ENCODE peak calls at places on chromosome 10, in six cellular contexts. One of them, this sample, is unnamed.
A peak's percentile ranks its signal among the peaks of the same experiment; 100 is the strongest.

GRCh38 chr10:124000792-124001201 is 92.6 kb downstream of the CHST15 start:
- DNase-seq in naive thymus-derived CD8-positive, alpha-beta T cell: no peak
- DNase-seq in KG1: no peak
- DNase-seq in activated CD8-positive, alpha-beta memory T cell treated with anti-CD3 and anti-CD28 coated beads for 24 hours: no peak
- DNase-seq in mesenteric fat pad: peak; percentile 79
- DNase-seq in tibial artery: no peak
- DNase-seq in this sample: no peak

GRCh38 chr10:86402283-86402931 is 35.8 kb upstream of the GRID1 start:
- DNase-seq in naive thymus-derived CD8-positive, alpha-beta T cell: no peak
- DNase-seq in KG1: no peak
- DNase-seq in activated CD8-positive, alpha-beta memory T cell treated with anti-CD3 and anti-CD28 coated beads for 24 hours: no peak
- DNase-seq in mesenteric fat pad: no peak
- DNase-seq in tibial artery: no peak
- DNase-seq in this sample: no peak

GRCh38 chr10:58734116-58734515 is 221.4 kb downstream of the BICC1 start:
- DNase-seq in naive thymus-derived CD8-positive, alpha-beta T cell: no peak
- DNase-seq in KG1: no peak
- DNase-seq in activated CD8-positive, alpha-beta memory T cell treated with anti-CD3 and anti-CD28 coated beads for 24 hours: no peak
- DNase-seq in mesenteric fat pad: no peak
- DNase-seq in tibial artery: no peak
- DNase-seq in this sample: no peak

GRCh38 chr10:91198781-91199180 is 21.7 kb upstream of the PCGF5 start:
- DNase-seq in naive thymus-derived CD8-positive, alpha-beta T cell: peak; percentile 51
- DNase-seq in KG1: no peak
- DNase-seq in activated CD8-positive, alpha-beta memory T cell treated with anti-CD3 and anti-CD28 coated beads for 24 hours: no peak
- DNase-seq in mesenteric fat pad: no peak
- DNase-seq in tibial artery: no peak
- DNase-seq in this sample: no peak

GRCh38 chr10:44879531-44879899 is 31.6 kb upstream of the TMEM72 start:
- DNase-seq in naive thymus-derived CD8-positive, alpha-beta T cell: no peak
- DNase-seq in KG1: no peak
- DNase-seq in activated CD8-positive, alpha-beta memory T cell treated with anti-CD3 and anti-CD28 coated beads for 24 hours: no peak
- DNase-seq in mesenteric fat pad: no peak
- DNase-seq in tibial artery: no peak
- DNase-seq in this sample: no peak

GRCh38 chr10:4212111-4212635 is 427.2 kb upstream of the KLF6 start:
- DNase-seq in naive thymus-derived CD8-positive, alpha-beta T cell: no peak
- DNase-seq in KG1: no peak
- DNase-seq in activated CD8-positive, alpha-beta memory T cell treated with anti-CD3 and anti-CD28 coated beads for 24 hours: no peak
- DNase-seq in mesenteric fat pad: no peak
- DNase-seq in tibial artery: no peak
- DNase-seq in this sample: no peak

GRCh38 chr10:112952282-112952991 is 2.4 kb downstream of the TCF7L2 start:
- DNase-seq in naive thymus-derived CD8-positive, alpha-beta T cell: peak; percentile 17
- DNase-seq in KG1: no peak
- DNase-seq in activated CD8-positive, alpha-beta memory T cell treated with anti-CD3 and anti-CD28 coated beads for 24 hours: no peak
- DNase-seq in mesenteric fat pad: no peak
- DNase-seq in tibial artery: no peak
- DNase-seq in this sample: no peak

GRCh38 chr10:76082956-76083355 is 651.5 kb downstream of the LRMDA start:
- DNase-seq in naive thymus-derived CD8-positive, alpha-beta T cell: no peak
- DNase-seq in KG1: no peak
- DNase-seq in activated CD8-positive, alpha-beta memory T cell treated with anti-CD3 and anti-CD28 coated beads for 24 hours: no peak
- DNase-seq in mesenteric fat pad: no peak
- DNase-seq in tibial artery: no peak
- DNase-seq in this sample: no peak

GRCh38 chr10:68348265-68348741 is 15.6 kb upstream of the PBLD start:
- DNase-seq in naive thymus-derived CD8-positive, alpha-beta T cell: peak; percentile 59
- DNase-seq in KG1: no peak
- DNase-seq in activated CD8-positive, alpha-beta memory T cell treated with anti-CD3 and anti-CD28 coated beads for 24 hours: peak; percentile 68
- DNase-seq in mesenteric fat pad: no peak
- DNase-seq in tibial artery: no peak
- DNase-seq in this sample: peak; percentile 7

GRCh38 chr10:43392757-43393156 is 16.2 kb downstream of the HNRNPF start:
- DNase-seq in naive thymus-derived CD8-positive, alpha-beta T cell: no peak
- DNase-seq in KG1: no peak
- DNase-seq in activated CD8-positive, alpha-beta memory T cell treated with anti-CD3 and anti-CD28 coated beads for 24 hours: no peak
- DNase-seq in mesenteric fat pad: no peak
- DNase-seq in tibial artery: no peak
- DNase-seq in this sample: no peak

GRCh38 chr10:132460691-132461090 is 63.7 kb downstream of the PWWP2B start:
- DNase-seq in naive thymus-derived CD8-positive, alpha-beta T cell: no peak
- DNase-seq in KG1: no peak
- DNase-seq in activated CD8-positive, alpha-beta memory T cell treated with anti-CD3 and anti-CD28 coated beads for 24 hours: no peak
- DNase-seq in mesenteric fat pad: no peak
- DNase-seq in tibial artery: no peak
- DNase-seq in this sample: no peak

GRCh38 chr10:59273453-59273852 is 88.9 kb downstream of the FAM13C start:
- DNase-seq in naive thymus-derived CD8-positive, alpha-beta T cell: no peak
- DNase-seq in KG1: no peak
- DNase-seq in activated CD8-positive, alpha-beta memory T cell treated with anti-CD3 and anti-CD28 coated beads for 24 hours: no peak
- DNase-seq in mesenteric fat pad: no peak
- DNase-seq in tibial artery: no peak
- DNase-seq in this sample: no peak

GRCh38 chr10:30583778-30584415 is 45.7 kb downstream of the LYZL2 start:
- DNase-seq in naive thymus-derived CD8-positive, alpha-beta T cell: no peak
- DNase-seq in KG1: no peak
- DNase-seq in activated CD8-positive, alpha-beta memory T cell treated with anti-CD3 and anti-CD28 coated beads for 24 hours: no peak
- DNase-seq in mesenteric fat pad: no peak
- DNase-seq in tibial artery: peak; percentile 70
- DNase-seq in this sample: no peak

GRCh38 chr10:24952701-24953349 is 419 bp upstream of the PRTFDC1 start:
- DNase-seq in naive thymus-derived CD8-positive, alpha-beta T cell: peak; percentile 68
- DNase-seq in KG1: no peak
- DNase-seq in activated CD8-positive, alpha-beta memory T cell treated with anti-CD3 and anti-CD28 coated beads for 24 hours: peak; percentile 61
- DNase-seq in mesenteric fat pad: no peak
- DNase-seq in tibial artery: peak; percentile 50
- DNase-seq in this sample: no peak

GRCh38 chr10:2929457-2929856 is 137.9 kb upstream of the PFKP start:
- DNase-seq in naive thymus-derived CD8-positive, alpha-beta T cell: no peak
- DNase-seq in KG1: no peak
- DNase-seq in activated CD8-positive, alpha-beta memory T cell treated with anti-CD3 and anti-CD28 coated beads for 24 hours: no peak
- DNase-seq in mesenteric fat pad: no peak
- DNase-seq in tibial artery: no peak
- DNase-seq in this sample: no peak

GRCh38 chr10:121379025-121379424 is 219.2 kb downstream of the FGFR2 start:
- DNase-seq in naive thymus-derived CD8-positive, alpha-beta T cell: no peak
- DNase-seq in KG1: no peak
- DNase-seq in activated CD8-positive, alpha-beta memory T cell treated with anti-CD3 and anti-CD28 coated beads for 24 hours: no peak
- DNase-seq in mesenteric fat pad: no peak
- DNase-seq in tibial artery: no peak
- DNase-seq in this sample: no peak

GRCh38 chr10:101214446-101215396 is 14.5 kb downstream of the LBX1 start:
- DNase-seq in naive thymus-derived CD8-positive, alpha-beta T cell: peak; percentile 74
- DNase-seq in KG1: peak; percentile 61
- DNase-seq in activated CD8-positive, alpha-beta memory T cell treated with anti-CD3 and anti-CD28 coated beads for 24 hours: peak; percentile 93
- DNase-seq in mesenteric fat pad: no peak
- DNase-seq in tibial artery: no peak
- DNase-seq in this sample: peak; percentile 29

GRCh38 chr10:70940834-70941568 is 52.6 kb upstream of the PCBD1 start:
- DNase-seq in naive thymus-derived CD8-positive, alpha-beta T cell: no peak
- DNase-seq in KG1: no peak
- DNase-seq in activated CD8-positive, alpha-beta memory T cell treated with anti-CD3 and anti-CD28 coated beads for 24 hours: no peak
- DNase-seq in mesenteric fat pad: no peak
- DNase-seq in tibial artery: no peak
- DNase-seq in this sample: no peak